ENCODE peak calls at places on chromosome 7, in four cellular contexts. Z, J, O and L are unnamed samples.

GRCh38 chr7:155815332-155816191 is 3.3 kb upstream of the SHH start:
- DNase-seq in Z (peak; percentile 96), J (peak; percentile 43), O (peak; percentile 82), L (peak; percentile 71)

GRCh38 chr7:100674441-100675407 is 1.2 kb downstream of the GNB2 start:
- DNase-seq in Z (peak; percentile 69), O (no peak), J (no peak), L (peak; percentile 49)

GRCh38 chr7:37491919-37492694 is 43.4 kb upstream of the ELMO1 start:
- DNase-seq in J (no peak), O (peak; percentile 94), Z (peak; percentile 96), L (peak; percentile 93)

GRCh38 chr7:41134242-41134872 is 568.5 kb downstream of the INHBA start:
- DNase-seq in Z (no peak), O (no peak), J (peak; percentile 55), L (peak; percentile 16)

GRCh38 chr7:1591876-1592275 is 22.0 kb upstream of the PSMG3 start:
- DNase-seq in O (no peak), Z (no peak), J (no peak), L (no peak)

GRCh38 chr7:80517177-80517804 is 5.4 kb upstream of the GNAT3 start:
- DNase-seq in O (no peak), Z (no peak), J (no peak), L (no peak)

GRCh38 chr7:276230-276835 is 13.6 kb upstream of the FOXL3 start:
- DNase-seq in Z (no peak), J (no peak), O (no peak), L (no peak)

GRCh38 chr7:156036153-156036552 is 223.9 kb upstream of the SHH start:
- DNase-seq in J (no peak), Z (no peak), O (no peak), L (no peak)

GRCh38 chr7:102425639-102426267 is 7.6 kb upstream of the ORAI2 start:
- DNase-seq in O (peak; percentile 54), Z (no peak), J (no peak), L (no peak)

GRCh38 chr7:24169077-24169624 is 114.8 kb upstream of the NPY start:
- DNase-seq in O (no peak), J (no peak), Z (no peak), L (no peak)

GRCh38 chr7:116328161-116328560 is 117.8 kb downstream of the TES start:
- DNase-seq in J (no peak), O (no peak), Z (no peak), L (no peak)

GRCh38 chr7:50476953-50477625 is 26.9 kb upstream of the FIGNL1 start:
- DNase-seq in O (no peak), J (no peak), Z (no peak), L (no peak)

GRCh38 chr7:107180378-107180777 is 11.6 kb downstream of the HBP1 start:
- DNase-seq in Z (no peak), O (no peak), J (peak; percentile 88), L (no peak)

GRCh38 chr7:39353615-39354376 is 212.4 kb upstream of the YAE1 start:
- DNase-seq in Z (peak; percentile 57), O (peak; percentile 65), J (no peak), L (peak; percentile 95)

GRCh38 chr7:35251606-35252310 is 2.1 kb downstream of the TBX20 start:
- DNase-seq in J (no peak), Z (peak; percentile 46), O (no peak), L (peak; percentile 31)

GRCh38 chr7:22855049-22855392 is 32.4 kb upstream of the TOMM7 start:
- DNase-seq in O (no peak), Z (no peak), J (no peak), L (no peak)

GRCh38 chr7:94620703-94621118 is 35.2 kb downstream of the SGCE start:
- DNase-seq in J (peak; percentile 91), O (no peak), Z (no peak), L (peak; percentile 48)

GRCh38 chr7:36962367-36962766 is 238.1 kb upstream of the AOAH start:
- DNase-seq in J (no peak), O (no peak), Z (no peak), L (peak; percentile 85)

GRCh38 chr7:44824894-44825526 is 22.9 kb downstream of the H2AZ2 start:
- DNase-seq in J (peak; percentile 16), Z (no peak), O (no peak), L (no peak)

GRCh38 chr7:111827863-111828504 is 265.7 kb upstream of the IMMP2L start:
- DNase-seq in O (no peak), Z (no peak), J (peak; percentile 68), L (no peak)

GRCh38 chr7:96346291-96346953 is 24.5 kb upstream of the SLC25A13 start:
- DNase-seq in O (no peak), Z (no peak), J (no peak), L (no peak)

GRCh38 chr7:130350945-130351663 is 6.5 kb downstream of the CPA5 start:
- DNase-seq in O (no peak), J (no peak), Z (no peak), L (no peak)

GRCh38 chr7:130353196-130353595 is 8.6 kb downstream of the CPA5 start:
- DNase-seq in J (no peak), Z (no peak), O (no peak), L (peak; percentile 42)

GRCh38 chr7:130352335-130353074 is 7.9 kb downstream of the CPA5 start:
- DNase-seq in Z (no peak), J (peak; percentile 75), O (no peak), L (no peak)

GRCh38 chr7:130349911-130350782 is 5.5 kb downstream of the CPA5 start:
- DNase-seq in O (no peak), J (peak; percentile 28), Z (no peak), L (peak; percentile 89)

GRCh38 chr7:130351664-130352015 is 7.0 kb downstream of the CPA5 start:
- DNase-seq in O (no peak), J (no peak), Z (no peak), L (no peak)
- H2BK5ac ChIP-seq in O (no peak overlapping the region), J (peak overlapping the region; percentile 12), Z (no peak overlapping the region), L (no peak overlapping the region)

DNA sequence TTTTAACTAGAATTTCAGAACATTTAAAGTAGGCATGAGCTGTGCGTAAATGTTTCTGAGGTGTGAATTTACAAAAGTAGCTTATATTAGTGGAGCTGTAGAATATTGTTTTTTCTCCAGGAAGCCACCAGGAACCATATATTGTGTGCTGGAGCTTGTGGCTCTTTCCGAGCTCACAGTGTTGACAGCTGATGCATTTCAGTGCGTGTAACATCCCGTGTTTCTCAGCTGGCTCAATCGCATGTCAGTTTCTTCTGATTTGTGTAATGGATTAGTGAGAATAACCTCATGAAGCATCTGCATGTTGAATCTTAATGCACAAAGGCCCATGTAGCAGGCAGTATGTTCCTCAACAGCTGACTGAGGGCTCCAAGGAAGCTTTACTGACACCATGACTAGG is 39.3 kb downstream of the VKORC1L1 start:
- DNase-seq in Z (no peak), J (no peak), O (no peak), L (no peak)
- H3K56ac ChIP-seq in Z (no peak overlapping the region), J (no peak overlapping the region), O (no peak overlapping the region), L (no peak overlapping the region)

GRCh38 chr7:45957721-45958120 is 36.6 kb upstream of the IGFBP3 start:
- DNase-seq in J (no peak), O (no peak), Z (no peak), L (no peak)

GRCh38 chr7:45967591-45968157 is 46.6 kb upstream of the IGFBP3 start:
- DNase-seq in O (no peak), J (no peak), Z (no peak), L (no peak)

GRCh38 chr7:45968312-45968711 is 47.2 kb upstream of the IGFBP3 start:
- DNase-seq in Z (no peak), O (no peak), J (no peak), L (no peak)

GRCh38 chr7:45962861-45963260 is 41.8 kb upstream of the IGFBP3 start:
- DNase-seq in Z (peak; percentile 23), O (no peak), J (no peak), L (no peak)
- H2BK120ac ChIP-seq in Z (no peak overlapping the region), O (no peak overlapping the region), J (no peak overlapping the region), L (no peak overlapping the region)

DNA sequence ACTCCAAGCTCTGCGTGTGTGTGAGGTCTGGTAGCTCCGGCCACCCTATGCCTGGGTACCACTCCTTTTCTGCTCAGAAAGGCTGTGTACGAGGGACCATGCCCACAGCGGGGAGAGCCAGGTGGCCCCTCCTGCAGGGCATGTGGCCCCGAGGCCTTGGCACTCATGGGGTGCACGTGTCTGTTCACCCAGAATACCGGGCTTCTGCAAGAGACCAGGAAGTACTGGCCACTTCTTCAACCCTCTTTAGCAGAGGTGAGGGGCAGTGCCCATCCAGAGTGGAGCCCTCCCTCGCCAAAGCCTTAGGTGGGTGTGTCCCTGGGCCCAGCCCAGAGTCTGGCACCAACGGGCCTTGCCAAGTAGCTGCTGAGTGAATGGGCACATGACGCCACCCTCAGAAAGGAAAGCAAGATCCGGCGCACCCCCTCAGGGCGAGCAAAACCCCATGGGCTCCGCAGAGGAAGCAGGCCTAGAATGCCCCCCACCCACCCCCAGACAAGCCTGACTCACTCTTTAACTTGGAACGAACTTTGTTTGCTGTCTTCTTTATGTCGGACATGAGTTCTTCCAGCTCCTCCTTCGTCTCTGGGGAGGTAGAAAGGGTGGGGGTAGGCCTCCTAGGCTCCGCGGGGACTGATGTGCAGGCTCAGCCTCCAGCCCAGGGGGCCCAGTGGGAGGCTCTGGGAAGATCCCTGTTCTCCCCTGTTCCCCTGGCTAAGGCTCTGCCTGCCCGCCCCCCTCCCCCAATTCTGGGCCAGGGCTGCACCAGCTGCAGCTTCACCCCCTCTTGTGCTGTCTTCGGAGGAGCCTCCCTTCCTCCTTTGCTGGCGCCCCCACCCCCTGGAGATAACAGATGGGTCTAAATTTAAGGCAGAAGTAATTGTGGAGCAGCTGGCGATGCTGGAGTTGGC is 14.6 kb downstream of the STX1A start:
- DNase-seq in J (peak; percentile 44), O (no peak), Z (no peak), L (no peak)
- H2BK5ac ChIP-seq in J (no peak overlapping the region), O (no peak overlapping the region), Z (no peak overlapping the region), L (no peak overlapping the region)

GRCh38 chr7:4195650-4196049 is 486.4 kb upstream of the FOXK1 start:
- DNase-seq in J (no peak), O (no peak), Z (no peak), L (no peak)

GRCh38 chr7:4200546-4201094 is 481.5 kb upstream of the FOXK1 start:
- DNase-seq in Z (no peak), O (no peak), J (no peak), L (no peak)

GRCh38 chr7:4201566-4201965 is 480.5 kb upstream of the FOXK1 start:
- DNase-seq in O (no peak), J (no peak), Z (no peak), L (no peak)

GRCh38 chr7:4196121-4196819 is 485.8 kb upstream of the FOXK1 start:
- DNase-seq in O (no peak), Z (no peak), J (no peak), L (no peak)

GRCh38 chr7:4198301-4198700 is 483.8 kb upstream of the FOXK1 start:
- DNase-seq in J (no peak), Z (no peak), O (no peak), L (no peak)
- H3K56ac ChIP-seq in J (no peak overlapping the region), Z (no peak overlapping the region), O (no peak overlapping the region), L (no peak overlapping the region)

DNA sequence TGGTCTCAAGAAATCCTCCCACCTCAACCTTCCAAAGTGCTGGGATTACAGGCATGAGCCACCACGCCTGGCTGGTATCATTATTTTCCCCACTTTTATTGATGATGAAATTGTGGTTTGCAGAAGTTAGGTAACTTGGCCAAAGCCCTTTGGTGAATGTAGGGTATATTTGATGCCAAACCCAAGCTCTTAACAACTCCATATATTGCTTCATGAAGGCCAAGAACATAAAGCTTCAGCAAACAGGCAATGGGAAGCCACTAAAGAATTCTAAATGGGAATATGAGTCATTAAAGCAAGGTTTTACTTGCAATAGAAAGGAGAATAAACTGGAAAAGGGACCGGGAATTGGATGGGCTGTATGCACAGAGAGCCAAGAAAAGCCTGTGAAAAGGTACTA is 142.7 kb downstream of the KMT2E start:
- DNase-seq in Z (no peak), J (no peak), O (no peak), L (no peak)
- H2BK120ac ChIP-seq in Z (no peak overlapping the region), J (no peak overlapping the region), O (no peak overlapping the region), L (no peak overlapping the region)